ENCODE peak calls at places on chromosomes 3 and 15, in six cellular contexts. I is endodermal cell, G is transverse colon, H is A549, J is endothelial cell, N is MV-4-11. L is an unnamed sample.

GRCh38 chr3:97932387-97932801 is 39.8 kb downstream of the RIOX2 start:
- DNase-seq in I (no peak), G (no peak), H (no peak), J (no peak), N (no peak), L (no peak)

GRCh38 chr3:15794842-15795562 is 2.8 kb downstream of the ANKRD28 start:
- DNase-seq in I (no peak), G (no peak), H (no peak), J (no peak), N (peak; percentile 14), L (no peak)

GRCh38 chr15:31268911-31269784 is 57.5 kb upstream of the KLF13 start:
- DNase-seq in I (peak; percentile 31), G (peak; percentile 46), H (no peak), J (no peak), N (no peak), L (no peak)

GRCh38 chr3:157294444-157294843 is 134.5 kb upstream of the CCNL1 start:
- DNase-seq in I (no peak), G (no peak), H (no peak), J (no peak), N (no peak), L (no peak)

GRCh38 chr3:139322346-139322745 is 21.5 kb upstream of the MRPS22 start:
- DNase-seq in I (no peak), G (no peak), H (no peak), J (no peak), N (no peak), L (no peak)

GRCh38 chr3:151130437-151130836 is 45.0 kb downstream of the MED12L start:
- DNase-seq in I (no peak), G (no peak), H (no peak), J (no peak), N (no peak), L (no peak)

GRCh38 chr3:19107719-19108118 is 40.6 kb upstream of the KCNH8 start:
- DNase-seq in I (no peak), G (no peak), H (no peak), J (no peak), N (no peak), L (no peak)

GRCh38 chr15:71709808-71710418 is 100.4 kb upstream of the NR2E3 start:
- DNase-seq in I (no peak), G (no peak), H (no peak), J (no peak), N (no peak), L (no peak)

GRCh38 chr3:29441020-29441324 is 160.1 kb downstream of the RBMS3 start:
- DNase-seq in I (no peak), G (no peak), H (no peak), J (no peak), N (no peak), L (no peak)

GRCh38 chr15:84938726-84939125 is 42.9 kb upstream of the PDE8A start:
- DNase-seq in I (no peak), G (no peak), H (no peak), J (no peak), N (no peak), L (no peak)

GRCh38 chr15:46894644-46895043 is 822.7 kb upstream of the SEMA6D start:
- DNase-seq in I (no peak), G (no peak), H (no peak), J (no peak), N (no peak), L (no peak)

GRCh38 chr3:186209810-186210752 is 101.2 kb upstream of the ETV5 start:
- DNase-seq in I (peak; percentile 83), G (peak; percentile 32), H (no peak), J (no peak), N (peak; percentile 94), L (peak; percentile 80)

GRCh38 chr3:154131850-154132249 is 10.7 kb downstream of the ARHGEF26 start:
- DNase-seq in I (no peak), G (no peak), H (no peak), J (no peak), N (no peak), L (no peak)

GRCh38 chr3:135034291-135034768 is 239.3 kb downstream of the EPHB1 start:
- DNase-seq in I (peak; percentile 34), G (no peak), H (no peak), J (no peak), N (no peak), L (no peak)

GRCh38 chr3:110623571-110623970 is 448.0 kb upstream of the NECTIN3 start:
- DNase-seq in I (no peak), G (no peak), H (no peak), J (no peak), N (no peak), L (no peak)

GRCh38 chr3:65659396-65659795 is 379.3 kb downstream of the MAGI1 start:
- DNase-seq in I (no peak), G (no peak), H (no peak), J (no peak), N (no peak), L (no peak)

GRCh38 chr15:65936317-65936716 is 67.0 kb downstream of the RAB11A start:
- DNase-seq in I (no peak), G (no peak), H (no peak), J (no peak), N (no peak), L (no peak)